ENCODE peak calls at places on chromosomes 7 and 10, in four cellular contexts. One of them, this sample, is unnamed.

GRCh38 chr10:67549390-67549789 is 146.6 kb downstream of the CTNNA3 start:
- DNase-seq in DMS79 treated with DMSO at 0.1 percent for 48 hours: no peak
- DNase-seq in fibroblast of mammary gland: no peak
- DNase-seq in OCI-LY7: no peak
- DNase-seq in this sample: no peak

GRCh38 chr10:62690703-62691102 is 113.8 kb upstream of the ADO start:
- DNase-seq in DMS79 treated with DMSO at 0.1 percent for 48 hours: no peak
- DNase-seq in fibroblast of mammary gland: peak; percentile 2
- DNase-seq in OCI-LY7: peak; percentile 53
- DNase-seq in this sample: no peak

GRCh38 chr7:36289833-36290661 is 99.6 kb upstream of the ANLN start:
- DNase-seq in DMS79 treated with DMSO at 0.1 percent for 48 hours: no peak
- DNase-seq in fibroblast of mammary gland: peak; percentile 8
- DNase-seq in OCI-LY7: no peak
- DNase-seq in this sample: no peak

GRCh38 chr10:6200588-6201510 is 1.9 kb upstream of the PFKFB3 start:
- DNase-seq in DMS79 treated with DMSO at 0.1 percent for 48 hours: no peak
- DNase-seq in fibroblast of mammary gland: peak; percentile 23
- DNase-seq in OCI-LY7: peak; percentile 74
- DNase-seq in this sample: peak; percentile 72

GRCh38 chr7:27910341-27910740 is 170.4 kb downstream of the TAX1BP1 start:
- DNase-seq in DMS79 treated with DMSO at 0.1 percent for 48 hours: no peak
- DNase-seq in fibroblast of mammary gland: no peak
- DNase-seq in OCI-LY7: no peak
- DNase-seq in this sample: no peak

GRCh38 chr10:130400890-130401289 is 264.7 kb downstream of the GLRX3 start:
- DNase-seq in DMS79 treated with DMSO at 0.1 percent for 48 hours: no peak
- DNase-seq in fibroblast of mammary gland: no peak
- DNase-seq in OCI-LY7: no peak
- DNase-seq in this sample: no peak

GRCh38 chr7:38880454-38880853 is 28.5 kb downstream of the VPS41 start:
- DNase-seq in DMS79 treated with DMSO at 0.1 percent for 48 hours: no peak
- DNase-seq in fibroblast of mammary gland: no peak
- DNase-seq in OCI-LY7: no peak
- DNase-seq in this sample: no peak

GRCh38 chr7:105156731-105157130 is 142.7 kb downstream of the KMT2E start:
- DNase-seq in DMS79 treated with DMSO at 0.1 percent for 48 hours: no peak
- DNase-seq in fibroblast of mammary gland: peak; percentile 57
- DNase-seq in OCI-LY7: no peak
- DNase-seq in this sample: no peak

GRCh38 chr7:74083928-74084721 is 521 bp downstream of the LIMK1 start:
- DNase-seq in DMS79 treated with DMSO at 0.1 percent for 48 hours: peak; percentile 45
- DNase-seq in fibroblast of mammary gland: peak; percentile 66
- DNase-seq in OCI-LY7: peak; percentile 75
- DNase-seq in this sample: peak; percentile 83

GRCh38 chr10:71438761-71439160 is 42.0 kb downstream of the CDH23 start:
- DNase-seq in DMS79 treated with DMSO at 0.1 percent for 48 hours: no peak
- DNase-seq in fibroblast of mammary gland: no peak
- DNase-seq in OCI-LY7: no peak
- DNase-seq in this sample: no peak

GRCh38 chr7:80997841-80998240 is 79.0 kb upstream of the SEMA3C start:
- DNase-seq in DMS79 treated with DMSO at 0.1 percent for 48 hours: no peak
- DNase-seq in fibroblast of mammary gland: no peak
- DNase-seq in OCI-LY7: no peak
- DNase-seq in this sample: no peak

GRCh38 chr7:143885951-143886350 is 16.0 kb downstream of the TCAF1 start:
- DNase-seq in DMS79 treated with DMSO at 0.1 percent for 48 hours: peak; percentile 51
- DNase-seq in fibroblast of mammary gland: no peak
- DNase-seq in OCI-LY7: no peak
- DNase-seq in this sample: no peak

GRCh38 chr7:74219416-74219815 is 9.6 kb downstream of the LAT2 start:
- DNase-seq in DMS79 treated with DMSO at 0.1 percent for 48 hours: no peak
- DNase-seq in fibroblast of mammary gland: no peak
- DNase-seq in OCI-LY7: no peak
- DNase-seq in this sample: no peak

GRCh38 chr10:29621161-29621560 is 13.6 kb downstream of the SVIL start:
- DNase-seq in DMS79 treated with DMSO at 0.1 percent for 48 hours: no peak
- DNase-seq in fibroblast of mammary gland: peak; percentile 83
- DNase-seq in OCI-LY7: no peak
- DNase-seq in this sample: no peak

GRCh38 chr10:12476661-12477060 is 127.3 kb downstream of the CAMK1D start:
- DNase-seq in DMS79 treated with DMSO at 0.1 percent for 48 hours: no peak
- DNase-seq in fibroblast of mammary gland: no peak
- DNase-seq in OCI-LY7: no peak
- DNase-seq in this sample: no peak

GRCh38 chr7:117972606-117973005 is 99.4 kb upstream of the CTTNBP2 start:
- DNase-seq in DMS79 treated with DMSO at 0.1 percent for 48 hours: no peak
- DNase-seq in fibroblast of mammary gland: no peak
- DNase-seq in OCI-LY7: no peak
- DNase-seq in this sample: no peak

GRCh38 chr7:77455334-77455733 is 39.2 kb upstream of the GSAP start:
- DNase-seq in DMS79 treated with DMSO at 0.1 percent for 48 hours: no peak
- DNase-seq in fibroblast of mammary gland: peak; percentile 98
- DNase-seq in OCI-LY7: no peak
- DNase-seq in this sample: no peak

GRCh38 chr7:128263420-128263819 is 22.3 kb downstream of the LEP start:
- DNase-seq in DMS79 treated with DMSO at 0.1 percent for 48 hours: no peak
- DNase-seq in fibroblast of mammary gland: no peak
- DNase-seq in OCI-LY7: no peak
- DNase-seq in this sample: no peak

GRCh38 chr7:50369408-50370026 is 65.0 kb downstream of the IKZF1 start:
- DNase-seq in DMS79 treated with DMSO at 0.1 percent for 48 hours: peak; percentile 46
- DNase-seq in fibroblast of mammary gland: peak; percentile 32
- DNase-seq in OCI-LY7: peak; percentile 83
- DNase-seq in this sample: peak; percentile 62

GRCh38 chr7:157709531-157710251 is 372.9 kb downstream of the DNAJB6 start:
- DNase-seq in DMS79 treated with DMSO at 0.1 percent for 48 hours: no peak
- DNase-seq in fibroblast of mammary gland: no peak
- DNase-seq in OCI-LY7: no peak
- DNase-seq in this sample: no peak

GRCh38 chr7:22717760-22718159 is 9.2 kb upstream of the IL6 start:
- DNase-seq in DMS79 treated with DMSO at 0.1 percent for 48 hours: no peak
- DNase-seq in fibroblast of mammary gland: no peak
- DNase-seq in OCI-LY7: no peak
- DNase-seq in this sample: no peak

GRCh38 chr10:131062621-131063260 is 248.8 kb downstream of the TCERG1L start:
- DNase-seq in DMS79 treated with DMSO at 0.1 percent for 48 hours: no peak
- DNase-seq in fibroblast of mammary gland: no peak
- DNase-seq in OCI-LY7: no peak
- DNase-seq in this sample: no peak

GRCh38 chr10:23419657-23420319 is 19.1 kb upstream of the OTUD1 start:
- DNase-seq in DMS79 treated with DMSO at 0.1 percent for 48 hours: no peak
- DNase-seq in fibroblast of mammary gland: no peak
- DNase-seq in OCI-LY7: no peak
- DNase-seq in this sample: no peak

GRCh38 chr7:151271699-151272355 is 23.3 kb upstream of the SMARCD3 start:
- DNase-seq in DMS79 treated with DMSO at 0.1 percent for 48 hours: no peak
- DNase-seq in fibroblast of mammary gland: peak; percentile 64
- DNase-seq in OCI-LY7: peak; percentile 13
- DNase-seq in this sample: no peak

GRCh38 chr10:119090968-119091367 is 10.4 kb upstream of the EIF3A start:
- DNase-seq in DMS79 treated with DMSO at 0.1 percent for 48 hours: no peak
- DNase-seq in fibroblast of mammary gland: peak; percentile 91
- DNase-seq in OCI-LY7: no peak
- DNase-seq in this sample: no peak

GRCh38 chr7:80629023-80629422 is 9.4 kb upstream of the CD36 start:
- DNase-seq in DMS79 treated with DMSO at 0.1 percent for 48 hours: no peak
- DNase-seq in fibroblast of mammary gland: no peak
- DNase-seq in OCI-LY7: no peak
- DNase-seq in this sample: no peak

GRCh38 chr7:147571436-147572180 is 1019.0 kb upstream of the C7orf33 start:
- DNase-seq in DMS79 treated with DMSO at 0.1 percent for 48 hours: no peak
- DNase-seq in fibroblast of mammary gland: no peak
- DNase-seq in OCI-LY7: no peak
- DNase-seq in this sample: no peak

GRCh38 chr10:124106241-124106905 is 13.0 kb upstream of the CHST15 start:
- DNase-seq in DMS79 treated with DMSO at 0.1 percent for 48 hours: peak; percentile 40
- DNase-seq in fibroblast of mammary gland: peak; percentile 86
- DNase-seq in OCI-LY7: peak; percentile 86
- DNase-seq in this sample: peak; percentile 87

GRCh38 chr7:18290865-18291264 is 204.7 kb upstream of the HDAC9 start:
- DNase-seq in DMS79 treated with DMSO at 0.1 percent for 48 hours: no peak
- DNase-seq in fibroblast of mammary gland: no peak
- DNase-seq in OCI-LY7: no peak
- DNase-seq in this sample: no peak

GRCh38 chr7:49001610-49002033 is 77.3 kb downstream of the CDC14C start:
- DNase-seq in DMS79 treated with DMSO at 0.1 percent for 48 hours: no peak
- DNase-seq in fibroblast of mammary gland: peak; percentile 9
- DNase-seq in OCI-LY7: peak; percentile 83
- DNase-seq in this sample: peak; percentile 71

GRCh38 chr7:18013936-18014335 is 13.7 kb downstream of the PRPS1L1 start:
- DNase-seq in DMS79 treated with DMSO at 0.1 percent for 48 hours: no peak
- DNase-seq in fibroblast of mammary gland: peak; percentile 41
- DNase-seq in OCI-LY7: no peak
- DNase-seq in this sample: no peak

GRCh38 chr10:74081192-74081803 is 69.3 kb downstream of the AP3M1 start:
- DNase-seq in DMS79 treated with DMSO at 0.1 percent for 48 hours: peak; percentile 36
- DNase-seq in fibroblast of mammary gland: peak; percentile 64
- DNase-seq in OCI-LY7: peak; percentile 68
- DNase-seq in this sample: peak; percentile 36

GRCh38 chr10:95445223-95445836 is 115.8 kb downstream of the SORBS1 start:
- DNase-seq in DMS79 treated with DMSO at 0.1 percent for 48 hours: no peak
- DNase-seq in fibroblast of mammary gland: peak; percentile 79
- DNase-seq in OCI-LY7: no peak
- DNase-seq in this sample: no peak

GRCh38 chr10:132248455-132249231 is 59.1 kb downstream of the STK32C start:
- DNase-seq in DMS79 treated with DMSO at 0.1 percent for 48 hours: no peak
- DNase-seq in fibroblast of mammary gland: peak; percentile 8
- DNase-seq in OCI-LY7: peak; percentile 75
- DNase-seq in this sample: no peak

GRCh38 chr10:30822693-30823465 is 193.3 kb upstream of the LYZL2 start:
- DNase-seq in DMS79 treated with DMSO at 0.1 percent for 48 hours: no peak
- DNase-seq in fibroblast of mammary gland: no peak
- DNase-seq in OCI-LY7: no peak
- DNase-seq in this sample: no peak

GRCh38 chr10:60708666-60709065 is 69.6 kb upstream of the CDK1 start:
- DNase-seq in DMS79 treated with DMSO at 0.1 percent for 48 hours: no peak
- DNase-seq in fibroblast of mammary gland: no peak
- DNase-seq in OCI-LY7: no peak
- DNase-seq in this sample: no peak

GRCh38 chr7:50450691-50451051 is 521 bp upstream of the FIGNL1 start:
- DNase-seq in DMS79 treated with DMSO at 0.1 percent for 48 hours: peak; percentile 62
- DNase-seq in fibroblast of mammary gland: no peak
- DNase-seq in OCI-LY7: no peak
- DNase-seq in this sample: peak; percentile 49

GRCh38 chr10:114523876-114524275 is 119.6 kb upstream of the AFAP1L2 start:
- DNase-seq in DMS79 treated with DMSO at 0.1 percent for 48 hours: no peak
- DNase-seq in fibroblast of mammary gland: no peak
- DNase-seq in OCI-LY7: peak; percentile 76
- DNase-seq in this sample: peak; percentile 7

GRCh38 chr10:96987842-96988175 is 155.7 kb downstream of the LCOR start:
- DNase-seq in DMS79 treated with DMSO at 0.1 percent for 48 hours: no peak
- DNase-seq in fibroblast of mammary gland: peak; percentile 20
- DNase-seq in OCI-LY7: no peak
- DNase-seq in this sample: no peak